ENCODE peak calls at places on chromosome 16, in four cellular contexts. F, K, W and I are unnamed samples. For H3K4me1, the result is how much of the 10 kb centered on the place peaks cover.

GRCh38 chr16:19436540-19436939 is 18.9 kb downstream of the TMC5 start:
- DNase-seq in F (no peak), K (no peak), W (no peak), I (no peak)

GRCh38 chr16:2776500-2777139 is 460 bp downstream of the ELOB start:
- DNase-seq in F (no peak), K (no peak), W (no peak), I (peak)

GRCh38 chr16:3170440-3171180 is 17.4 kb upstream of the OR1F1 start:
- DNase-seq in F (no peak), K (no peak), W (no peak), I (no peak)

GRCh38 chr16:15966420-15967222 is 17.2 kb downstream of the ABCC1 start:
- DNase-seq in F (no peak), K (no peak), W (peak), I (no peak)

GRCh38 chr16:1288813-1289479 is 20.5 kb upstream of the UBE2I start:
- DNase-seq in F (no peak), K (no peak), W (no peak), I (no peak)

GRCh38 chr16:88701541-88702363 is 4.5 kb downstream of the RNF166 start:
- DNase-seq in F (no peak), K (no peak), W (no peak), I (no peak)

GRCh38 chr16:86035906-86036305 is 136.9 kb downstream of the IRF8 start:
- DNase-seq in F (no peak), K (no peak), W (no peak), I (no peak)

GRCh38 chr16:83935858-83936255 is 17.2 kb upstream of the OSGIN1 start:
- DNase-seq in F (no peak), K (no peak), W (no peak), I (no peak)

GRCh38 chr16:27067138-27067537 is 411 bp downstream of the C16orf82 start:
- DNase-seq in F (no peak), K (no peak), W (no peak), I (no peak)

GRCh38 chr16:26742040-26742439 is 324.7 kb upstream of the C16orf82 start:
- DNase-seq in F (no peak), K (no peak), W (no peak), I (no peak)

GRCh38 chr16:7555459-7555858 is 222.8 kb downstream of the RBFOX1 start:
- DNase-seq in F (no peak), K (no peak), W (no peak), I (no peak)

GRCh38 chr16:54647216-54647615 is 283.4 kb upstream of the IRX5 start:
- DNase-seq in F (no peak), K (no peak), W (no peak), I (no peak)

GRCh38 chr16:16131204-16131603 is 92.1 kb downstream of the ABCC6 start:
- DNase-seq in F (no peak), K (no peak), W (no peak), I (no peak)

GRCh38 chr16:2006317-2006716 is 3.3 kb downstream of the ZNF598 start:
- DNase-seq in F (no peak), K (no peak), W (no peak), I (no peak)

GRCh38 chr16:6977906-6978305 is 354.7 kb upstream of the RBFOX1 start:
- DNase-seq in F (no peak), K (no peak), W (no peak), I (no peak)

GRCh38 chr16:68259421-68259820 is 4.9 kb upstream of the SLC7A6 start:
- DNase-seq in F (no peak), K (no peak), W (no peak), I (no peak)

GRCh38 chr16:53952215-53953208 is 248.6 kb downstream of the FTO start:
- DNase-seq in F (peak), K (no peak), W (no peak), I (no peak)

GRCh38 chr16:1296688-1297412 is 12.6 kb upstream of the UBE2I start:
- DNase-seq in F (no peak), K (no peak), W (peak), I (no peak)

GRCh38 chr16:11484691-11485258 is 101.9 kb downstream of the LITAF start:
- DNase-seq in F (no peak), K (no peak), W (no peak), I (no peak)

GRCh38 chr16:30075503-30076275 is at the start of gene PPP4C:
- DNase-seq in F (peak), K (peak), W (peak), I (peak)

GRCh38 chr16:86075839-86076440 is 177.0 kb downstream of the IRF8 start:
- DNase-seq in F (no peak), K (no peak), W (no peak), I (no peak)

GRCh38 chr16:20906225-20906870 is 5.8 kb downstream of the LYRM1 start:
- DNase-seq in F (no peak), K (no peak), W (peak), I (no peak)
- H3K4me1 ChIP-seq in F (under half), K (under half), W (half or more), I (half or more)

DNA sequence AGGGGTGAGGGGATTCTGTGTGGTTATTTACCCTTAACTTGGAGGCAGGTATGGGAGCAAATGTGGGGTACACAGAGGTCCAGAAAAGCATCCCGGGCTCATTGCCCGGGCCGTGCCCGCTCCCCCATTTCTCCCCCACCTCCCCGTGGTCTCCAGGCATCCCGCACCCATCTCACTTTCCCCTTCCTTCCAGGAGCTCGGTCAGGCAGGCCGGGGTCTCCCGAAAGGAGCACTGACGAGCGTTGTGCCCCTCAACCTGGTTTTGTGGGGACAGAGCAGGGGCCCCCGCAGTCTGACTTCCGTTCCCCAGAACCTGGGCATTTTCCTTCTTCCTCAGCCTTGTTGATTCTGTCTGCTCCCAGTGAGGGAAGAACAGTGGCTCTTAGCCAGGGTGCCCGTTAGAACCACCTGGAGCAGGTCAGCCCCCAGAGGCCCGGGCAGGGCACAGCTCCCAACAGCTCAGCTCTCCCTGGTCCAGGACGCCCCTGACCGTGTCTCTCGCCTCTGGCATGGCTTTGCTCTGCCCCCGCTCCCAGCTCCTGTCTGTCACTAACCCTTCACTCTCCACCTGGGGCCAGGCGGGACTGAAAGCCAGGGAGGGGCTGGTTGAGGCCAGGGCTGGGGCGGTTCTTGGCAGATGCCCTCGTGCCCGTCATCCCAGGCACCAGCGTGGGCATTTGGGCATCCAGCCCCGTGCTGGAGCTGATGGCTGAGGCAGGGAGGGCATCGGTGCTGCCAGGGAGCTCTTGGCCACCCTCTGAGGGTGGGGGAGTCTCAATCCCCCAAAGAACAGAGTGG is 12.5 kb upstream of the NUDT16L1 start:
- DNase-seq in F (no peak), K (no peak), W (no peak), I (peak)
- H3K4me1 ChIP-seq in F (under half), K (under half), W (under half), I (under half)

GRCh38 chr16:87276091-87276561 is 41.1 kb downstream of the C16orf95 start:
- DNase-seq in F (no peak), K (no peak), W (no peak), I (no peak)

GRCh38 chr16:87274808-87275207 is 42.4 kb downstream of the C16orf95 start:
- DNase-seq in F (no peak), K (no peak), W (no peak), I (no peak)

GRCh38 chr16:87271256-87271655 is 45.9 kb downstream of the C16orf95 start:
- DNase-seq in F (no peak), K (no peak), W (no peak), I (no peak)

GRCh38 chr16:87276926-87277325 is 40.3 kb downstream of the C16orf95 start:
- DNase-seq in F (no peak), K (no peak), W (no peak), I (no peak)

GRCh38 chr16:87273471-87274030 is 43.6 kb downstream of the C16orf95 start:
- DNase-seq in F (no peak), K (no peak), W (no peak), I (no peak)
- H3K4me1 ChIP-seq in F (under half), K (under half), W (under half), I (under half)

DNA sequence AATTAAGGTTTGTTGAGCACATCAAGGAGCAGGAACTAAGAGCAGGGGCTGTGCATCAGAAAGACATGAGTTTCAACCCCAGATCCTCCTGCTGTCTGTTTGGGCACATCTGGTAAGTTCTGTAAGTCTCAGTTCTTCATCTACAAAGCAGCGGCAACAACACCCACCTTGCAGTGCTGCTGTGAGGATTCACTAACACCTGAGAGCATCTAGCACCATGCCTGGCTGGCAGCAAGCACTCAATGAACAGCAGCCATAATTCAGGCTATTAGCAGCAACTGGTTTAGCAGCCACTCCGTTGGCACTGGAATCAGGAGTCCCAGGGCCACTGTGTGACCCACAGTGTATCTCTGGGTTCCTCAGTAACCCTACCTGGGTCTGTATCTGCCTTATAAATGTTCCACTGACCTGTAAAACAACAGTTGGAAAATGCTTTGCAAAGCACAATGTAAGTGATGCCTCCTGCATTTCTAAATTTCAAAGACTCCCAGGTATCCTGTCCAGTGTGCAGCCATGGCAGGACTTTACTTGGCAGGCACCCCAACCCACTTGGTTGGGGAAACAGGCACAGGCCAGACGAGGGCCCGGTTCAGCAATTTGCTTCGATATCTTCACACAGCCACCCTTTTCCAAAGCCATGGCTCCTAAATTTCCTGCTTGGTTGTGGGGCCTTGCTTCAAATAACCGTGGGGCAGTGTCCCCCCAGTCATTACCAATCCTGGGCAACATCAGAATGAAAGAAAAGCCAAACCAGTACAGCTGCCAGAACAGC is 4.2 kb downstream of the ST3GAL2 start:
- DNase-seq in F (no peak), K (no peak), W (no peak), I (no peak)
- H3K4me1 ChIP-seq in F (half or more), K (under half), W (half or more), I (half or more)

GRCh38 chr16:59260892-59261291 is 526.8 kb upstream of the GOT2 start:
- DNase-seq in F (no peak), K (no peak), W (no peak), I (no peak)

GRCh38 chr16:59263980-59264379 is 529.9 kb upstream of the GOT2 start:
- DNase-seq in F (no peak), K (no peak), W (no peak), I (no peak)

GRCh38 chr16:59259074-59259963 is 525.2 kb upstream of the GOT2 start:
- DNase-seq in F (no peak), K (no peak), W (no peak), I (no peak)

GRCh38 chr16:59259964-59260348 is 525.8 kb upstream of the GOT2 start:
- DNase-seq in F (no peak), K (no peak), W (no peak), I (no peak)
- H3K4me1 ChIP-seq in F (under half), K (under half), W (under half), I (under half)

GRCh38 chr16:81718637-81719036 is 60.5 kb upstream of the PLCG2 start:
- DNase-seq in F (no peak), K (no peak), W (no peak), I (no peak)
- H3K4me1 ChIP-seq in F (under half), K (under half), W (under half), I (under half)

DNA sequence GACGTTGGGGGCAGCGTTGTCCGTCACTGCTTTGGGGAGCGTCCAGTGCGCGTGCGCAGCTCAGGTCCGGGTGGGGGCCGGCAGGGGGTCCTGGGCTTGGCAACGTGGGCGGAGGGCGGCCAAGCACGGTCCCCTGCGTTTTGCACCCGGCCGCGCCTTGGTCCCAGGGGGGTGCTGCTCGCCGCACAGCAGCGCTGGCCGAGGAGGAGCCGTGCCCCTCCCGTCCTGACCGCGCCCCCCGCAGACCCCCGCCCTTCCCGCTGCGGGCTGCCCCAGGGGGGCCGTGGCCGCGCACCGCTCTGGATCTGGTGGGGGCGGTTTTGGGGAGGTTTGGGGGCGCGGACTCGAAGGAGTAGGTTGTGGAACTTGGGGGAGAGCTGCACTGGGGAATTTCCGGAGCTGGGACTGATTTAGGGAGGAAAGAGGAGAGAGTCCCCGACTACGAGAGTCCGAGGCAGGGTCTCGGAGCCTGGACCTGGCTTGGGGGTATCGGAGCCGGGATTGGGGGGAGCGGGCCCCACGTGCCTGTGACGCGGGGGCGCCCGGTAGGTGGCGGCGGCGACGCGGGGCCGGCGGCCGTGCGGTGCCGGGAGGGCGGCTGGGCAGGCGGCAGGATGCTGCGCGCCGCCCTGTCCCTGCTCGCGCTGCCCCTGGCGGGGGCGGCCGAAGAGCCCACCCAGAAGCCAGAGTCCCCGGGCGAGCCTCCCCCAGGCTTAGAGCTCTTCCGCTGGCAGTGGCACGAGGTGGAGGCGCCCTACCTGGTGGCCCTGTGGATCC is at the start of gene SLC9A5:
- DNase-seq in F (peak), K (no peak), W (no peak), I (peak)
- H3K4me1 ChIP-seq in F (under half), K (under half), W (under half), I (half or more)